ENCODE peak calls at places on chromosomes 12 and 14, in seven cellular contexts. Q is NB4, E is esophagus squamous epithelium, O is suprapubic skin, D is HCT116, G is transverse colon, P is prostate gland. I is an unnamed sample.

GRCh38 chr12:69131073-69131472 is 108.3 kb upstream of the CPSF6 start:
- DNase-seq in Q (no peak), E (no peak), O (no peak), D (no peak), G (no peak), P (no peak), I (no peak)

GRCh38 chr12:71710276-71711125 is 24.6 kb downstream of the TMEM19 start:
- DNase-seq in Q (no peak), E (no peak), O (no peak), D (peak; percentile 92), G (no peak), P (no peak), I (peak; percentile 52)

GRCh38 chr14:54440037-54440436 is 1.1 kb downstream of the CNIH1 start:
- DNase-seq in Q (no peak), E (no peak), O (no peak), D (no peak), G (no peak), P (no peak), I (peak; percentile 9)

GRCh38 chr12:26092706-26093105 is 32.1 kb downstream of the BHLHE41 start:
- DNase-seq in Q (no peak), E (no peak), O (no peak), D (no peak), G (no peak), P (no peak), I (no peak)

GRCh38 chr14:35332517-35333346 is 40.5 kb downstream of the PSMA6 start:
- DNase-seq in Q (peak; percentile 68), E (no peak), O (no peak), D (no peak), G (peak; percentile 73), P (no peak), I (no peak)

GRCh38 chr12:122793685-122794106 is 19.3 kb downstream of the CCDC62 start:
- DNase-seq in Q (peak; percentile 80), E (no peak), O (no peak), D (peak; percentile 52), G (no peak), P (peak; percentile 9), I (peak; percentile 75)

GRCh38 chr14:93994919-93995682 is 2.0 kb upstream of the CCDC197 start:
- DNase-seq in Q (no peak), E (no peak), O (no peak), D (no peak), G (peak; percentile 29), P (no peak), I (no peak)

GRCh38 chr12:130141105-130141504 is 21.2 kb upstream of the FZD10 start:
- DNase-seq in Q (no peak), E (no peak), O (no peak), D (no peak), G (no peak), P (no peak), I (no peak)

GRCh38 chr12:52884526-52885293 is 20.2 kb downstream of the KRT8 start:
- DNase-seq in Q (peak; percentile 77), E (no peak), O (no peak), D (no peak), G (peak; percentile 87), P (peak; percentile 78), I (peak; percentile 60)

GRCh38 chr12:104802198-104802597 is 155.9 kb downstream of the SLC41A2 start:
- DNase-seq in Q (no peak), E (no peak), O (no peak), D (no peak), G (no peak), P (no peak), I (peak; percentile 24)

GRCh38 chr12:7108042-7108927 is 729 bp downstream of the C1RL start:
- DNase-seq in Q (peak; percentile 92), E (peak; percentile 33), O (peak; percentile 90), D (peak; percentile 62), G (peak; percentile 88), P (peak; percentile 52), I (peak; percentile 28)
- TF ChIP-seq POLR2A in Q (peak; percentile 26), E (no peak), O (peak; percentile 80), D (peak; percentile 70), G (peak; percentile 88), P (peak; percentile 79), I (peak; percentile 68)

DNA sequence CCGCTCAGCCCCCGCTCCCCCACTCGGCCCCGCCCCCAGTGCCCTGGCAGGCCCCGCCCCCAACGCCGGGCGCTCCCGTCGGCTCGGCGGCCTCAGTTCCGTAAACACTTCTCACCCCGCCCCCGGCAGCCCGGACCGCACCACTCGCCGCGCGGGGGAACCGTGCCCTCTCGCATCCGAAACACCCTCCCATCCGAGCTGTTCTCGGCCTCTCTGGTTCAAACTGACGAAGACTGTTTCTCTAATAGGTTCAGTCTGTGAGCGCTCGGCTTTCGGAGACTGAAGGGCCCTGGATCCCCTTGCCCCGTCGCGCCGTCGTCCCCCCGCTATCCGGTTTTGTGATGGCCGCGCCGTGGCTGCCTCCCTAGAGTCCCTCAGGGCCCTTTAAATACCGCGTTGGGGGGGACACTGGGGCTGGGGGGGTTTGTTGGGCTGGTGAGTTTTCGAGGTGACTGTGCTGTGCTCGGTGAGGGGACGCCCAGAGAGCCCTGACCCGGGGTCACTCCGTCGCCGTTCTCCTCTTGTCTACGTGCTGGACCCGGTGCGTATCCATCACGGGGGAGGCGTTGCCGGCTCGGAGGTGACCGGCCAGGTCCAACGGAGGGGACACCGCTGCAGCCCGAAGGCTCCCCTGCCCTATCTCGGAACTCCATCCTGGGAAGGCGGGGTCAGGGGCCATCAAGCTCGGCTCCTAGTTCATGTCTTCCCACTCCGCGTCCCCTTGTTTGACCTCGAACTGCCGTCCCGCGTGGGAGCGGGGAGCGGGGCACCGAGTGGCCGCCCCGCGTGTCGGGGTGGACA is at the start of gene TCP11L2:
- DNase-seq in Q (peak; percentile 86), E (peak; percentile 61), O (peak; percentile 96), D (no peak), G (peak; percentile 92), P (peak; percentile 90), I (peak; percentile 79)
- TF ChIP-seq POLR2A in Q (no peak), E (no peak), O (peak; percentile 77), D (no peak), G (peak; percentile 81), P (peak; percentile 61), I (no peak)

DNA sequence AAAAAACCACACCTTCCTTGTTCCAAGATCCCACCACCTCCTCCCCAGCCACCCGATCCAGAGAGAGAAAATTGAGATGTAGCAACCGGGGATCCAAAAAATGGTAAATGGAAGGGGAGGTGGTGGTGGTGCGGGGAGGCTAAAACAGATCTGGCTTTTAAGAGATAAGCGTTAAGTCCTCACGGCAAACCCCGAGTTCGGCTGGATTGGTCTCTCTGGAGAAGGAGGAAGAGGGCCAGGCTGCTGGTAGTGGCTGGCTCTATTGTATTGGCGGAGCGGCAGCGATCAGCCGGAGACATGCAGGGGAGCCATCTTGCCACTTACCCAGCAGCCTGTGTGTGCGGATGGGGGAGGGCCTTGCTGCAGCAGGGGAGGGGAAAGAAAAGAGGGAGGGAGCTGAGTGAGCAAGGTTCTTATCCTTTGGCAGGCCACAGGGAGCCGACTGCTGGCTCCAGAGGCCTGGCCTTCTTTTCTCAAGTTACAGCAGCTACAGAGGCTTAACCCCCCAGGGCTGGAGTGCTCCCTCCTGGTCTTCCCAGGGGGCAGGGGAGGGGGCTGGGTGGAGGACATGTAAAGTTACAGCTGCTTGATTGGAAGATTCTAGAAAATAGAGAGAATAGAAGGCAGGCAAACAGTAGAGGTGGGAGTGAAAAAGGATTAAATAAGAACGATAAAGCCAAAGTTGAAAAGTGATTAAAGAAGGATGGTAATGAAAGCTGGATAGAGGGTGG is 14.1 kb upstream of the CDH24 start:
- DNase-seq in Q (peak; percentile 92), E (no peak), O (peak; percentile 87), D (no peak), G (peak; percentile 85), P (peak; percentile 82), I (peak; percentile 93)
- TF ChIP-seq POLR2A in Q (peak; percentile 72), E (peak; percentile 28), O (no peak), D (peak; percentile 88), G (peak; percentile 36), P (peak; percentile 51), I (peak; percentile 96)

DNA sequence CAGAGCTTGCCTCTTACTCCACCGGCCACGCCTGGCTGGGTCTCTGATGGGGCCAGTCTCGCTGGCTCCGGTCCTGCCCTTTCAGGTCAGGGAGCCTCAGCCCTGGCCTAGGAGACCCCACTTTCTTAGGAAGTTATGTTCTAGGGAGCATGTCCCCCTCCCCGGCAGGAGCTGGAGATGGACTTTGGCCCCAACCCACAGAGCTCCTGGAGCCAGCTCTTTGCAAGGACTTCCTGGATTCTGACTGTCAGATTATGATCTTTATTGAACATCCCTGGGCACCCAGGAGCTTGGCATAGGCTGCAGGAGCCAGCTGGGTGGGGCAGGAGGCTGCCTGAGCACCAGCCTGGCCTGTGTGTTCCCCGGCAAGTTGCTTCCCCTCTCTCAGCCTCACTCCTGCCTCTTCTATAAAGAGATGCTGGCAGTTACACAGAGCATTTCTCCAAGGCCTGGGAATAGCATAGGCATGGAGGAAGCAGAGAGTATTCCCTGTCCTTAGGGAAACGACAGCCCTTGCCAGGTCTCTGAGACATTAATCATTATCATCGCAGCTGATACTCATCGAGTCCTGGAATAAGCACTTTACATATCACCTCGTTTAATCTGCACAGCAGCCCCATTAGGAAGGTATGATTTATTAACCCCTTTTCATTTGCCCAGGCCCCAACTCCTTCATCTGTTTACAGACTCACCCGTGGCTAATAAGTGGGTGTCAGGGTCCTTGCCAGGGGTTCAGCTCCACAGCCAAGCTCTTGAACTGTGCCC is 3.4 kb downstream of the DEGS2 start:
- DNase-seq in Q (no peak), E (no peak), O (no peak), D (no peak), G (peak; percentile 86), P (peak; percentile 84), I (no peak)
- TF ChIP-seq POLR2A in Q (no peak), E (no peak), O (no peak), D (no peak), G (no peak), P (no peak), I (no peak)

GRCh38 chr14:69191340-69192111 is at the start of gene EXD2:
- DNase-seq in Q (peak; percentile 91), E (peak; percentile 36), O (peak; percentile 93), D (peak; percentile 91), G (peak; percentile 93), P (peak; percentile 90), I (peak; percentile 65)
- TF ChIP-seq POLR2A in Q (no peak), E (no peak), O (no peak), D (peak; percentile 43), G (peak; percentile 72), P (peak; percentile 28), I (no peak)

I was measured in endothelial cell of umbilical vein.